ENCODE peak calls at places on chromosomes 3 and 15, in seven cellular contexts. One of them, this sample, is unnamed.

GRCh38 chr3:107222927-107223326 is 154.3 kb upstream of the CCDC54 start:
- DNase-seq in K562: no peak
- DNase-seq in H1: no peak
- DNase-seq in HCT116: no peak
- DNase-seq in GM12878: no peak
- DNase-seq in SK-N-SH: no peak
- DNase-seq in HepG2: no peak
- DNase-seq in this sample: peak

GRCh38 chr3:184239710-184240109 is 9.1 kb downstream of the ALG3 start:
- DNase-seq in K562: no peak
- DNase-seq in H1: no peak
- DNase-seq in HCT116: no peak
- DNase-seq in GM12878: no peak
- DNase-seq in SK-N-SH: no peak
- DNase-seq in HepG2: no peak
- DNase-seq in this sample: no peak

GRCh38 chr15:42068601-42069000 is 25.8 kb downstream of the PLA2G4D start:
- DNase-seq in K562: no peak
- DNase-seq in H1: no peak
- DNase-seq in HCT116: no peak
- DNase-seq in GM12878: no peak
- DNase-seq in SK-N-SH: no peak
- DNase-seq in HepG2: no peak
- DNase-seq in this sample: no peak

GRCh38 chr3:39920271-39920670 is 110.9 kb downstream of the MYRIP start:
- DNase-seq in K562: no peak
- DNase-seq in H1: no peak
- DNase-seq in HCT116: no peak
- DNase-seq in GM12878: no peak
- DNase-seq in SK-N-SH: no peak
- DNase-seq in HepG2: no peak
- DNase-seq in this sample: no peak

GRCh38 chr3:58180940-58181587 is 29.7 kb downstream of the DNASE1L3 start:
- DNase-seq in K562: no peak
- DNase-seq in H1: no peak
- DNase-seq in HCT116: peak
- DNase-seq in GM12878: no peak
- DNase-seq in SK-N-SH: no peak
- DNase-seq in HepG2: peak
- DNase-seq in this sample: no peak

GRCh38 chr3:193040836-193041672 is 123.4 kb upstream of the MB21D2 start:
- DNase-seq in K562: peak
- DNase-seq in H1: no peak
- DNase-seq in HCT116: peak
- DNase-seq in GM12878: peak
- DNase-seq in SK-N-SH: peak
- DNase-seq in HepG2: peak
- DNase-seq in this sample: peak

GRCh38 chr15:59229453-59229852 is 22.8 kb downstream of the LDHAL6B start:
- DNase-seq in K562: no peak
- DNase-seq in H1: no peak
- DNase-seq in HCT116: no peak
- DNase-seq in GM12878: no peak
- DNase-seq in SK-N-SH: no peak
- DNase-seq in HepG2: no peak
- DNase-seq in this sample: no peak

GRCh38 chr3:83890763-83891135 is 1068.0 kb upstream of the CADM2 start:
- DNase-seq in K562: no peak
- DNase-seq in H1: no peak
- DNase-seq in HCT116: no peak
- DNase-seq in GM12878: no peak
- DNase-seq in SK-N-SH: no peak
- DNase-seq in HepG2: no peak
- DNase-seq in this sample: no peak

GRCh38 chr15:27768731-27769510 is 330.2 kb downstream of the OCA2 start:
- DNase-seq in K562: no peak
- DNase-seq in H1: no peak
- DNase-seq in HCT116: no peak
- DNase-seq in GM12878: no peak
- DNase-seq in SK-N-SH: no peak
- DNase-seq in HepG2: no peak
- DNase-seq in this sample: no peak

GRCh38 chr3:165716592-165716991 is 120.6 kb downstream of the BCHE start:
- DNase-seq in K562: no peak
- DNase-seq in H1: no peak
- DNase-seq in HCT116: no peak
- DNase-seq in GM12878: no peak
- DNase-seq in SK-N-SH: no peak
- DNase-seq in HepG2: no peak
- DNase-seq in this sample: no peak

GRCh38 chr3:138084196-138084595 is 31.2 kb downstream of the DZIP1L start:
- DNase-seq in K562: no peak
- DNase-seq in H1: no peak
- DNase-seq in HCT116: no peak
- DNase-seq in GM12878: no peak
- DNase-seq in SK-N-SH: no peak
- DNase-seq in HepG2: no peak
- DNase-seq in this sample: no peak

GRCh38 chr3:138093721-138094120 is 21.7 kb downstream of the DZIP1L start:
- DNase-seq in K562: no peak
- DNase-seq in H1: no peak
- DNase-seq in HCT116: no peak
- DNase-seq in GM12878: no peak
- DNase-seq in SK-N-SH: no peak
- DNase-seq in HepG2: no peak
- DNase-seq in this sample: no peak

GRCh38 chr3:138092023-138092422 is 23.4 kb downstream of the DZIP1L start:
- DNase-seq in K562: no peak
- DNase-seq in H1: no peak
- DNase-seq in HCT116: no peak
- DNase-seq in GM12878: no peak
- DNase-seq in SK-N-SH: no peak
- DNase-seq in HepG2: no peak
- DNase-seq in this sample: no peak

GRCh38 chr3:138089091-138089490 is 26.3 kb downstream of the DZIP1L start:
- DNase-seq in K562: no peak
- DNase-seq in H1: no peak
- DNase-seq in HCT116: no peak
- DNase-seq in GM12878: no peak
- DNase-seq in SK-N-SH: no peak
- DNase-seq in HepG2: peak
- DNase-seq in this sample: no peak
- TF ChIP-seq JUND in K562: no peak
- TF ChIP-seq JUND in H1: no peak
- TF ChIP-seq JUND in HCT116: no peak
- TF ChIP-seq JUND in GM12878: no peak
- TF ChIP-seq JUND in SK-N-SH: peak
- TF ChIP-seq JUND in HepG2: no peak
- TF ChIP-seq JUND in this sample: no peak

GRCh38 chr3:194486540-194487288 is at the start of gene ATP13A3:
- DNase-seq in K562: peak
- DNase-seq in H1: peak
- DNase-seq in HCT116: peak
- DNase-seq in GM12878: no peak
- DNase-seq in SK-N-SH: peak
- DNase-seq in HepG2: peak
- DNase-seq in this sample: peak

GRCh38 chr3:194487289-194488006 is 646 bp upstream of the ATP13A3 start:
- DNase-seq in K562: peak
- DNase-seq in H1: no peak
- DNase-seq in HCT116: no peak
- DNase-seq in GM12878: no peak
- DNase-seq in SK-N-SH: peak
- DNase-seq in HepG2: no peak
- DNase-seq in this sample: peak

GRCh38 chr3:194484614-194485013 is 2.2 kb downstream of the ATP13A3 start:
- DNase-seq in K562: no peak
- DNase-seq in H1: no peak
- DNase-seq in HCT116: no peak
- DNase-seq in GM12878: no peak
- DNase-seq in SK-N-SH: no peak
- DNase-seq in HepG2: no peak
- DNase-seq in this sample: no peak

GRCh38 chr3:194485471-194485875 is 1.3 kb downstream of the ATP13A3 start:
- DNase-seq in K562: no peak
- DNase-seq in H1: no peak
- DNase-seq in HCT116: no peak
- DNase-seq in GM12878: no peak
- DNase-seq in SK-N-SH: no peak
- DNase-seq in HepG2: no peak
- DNase-seq in this sample: peak

DNA sequence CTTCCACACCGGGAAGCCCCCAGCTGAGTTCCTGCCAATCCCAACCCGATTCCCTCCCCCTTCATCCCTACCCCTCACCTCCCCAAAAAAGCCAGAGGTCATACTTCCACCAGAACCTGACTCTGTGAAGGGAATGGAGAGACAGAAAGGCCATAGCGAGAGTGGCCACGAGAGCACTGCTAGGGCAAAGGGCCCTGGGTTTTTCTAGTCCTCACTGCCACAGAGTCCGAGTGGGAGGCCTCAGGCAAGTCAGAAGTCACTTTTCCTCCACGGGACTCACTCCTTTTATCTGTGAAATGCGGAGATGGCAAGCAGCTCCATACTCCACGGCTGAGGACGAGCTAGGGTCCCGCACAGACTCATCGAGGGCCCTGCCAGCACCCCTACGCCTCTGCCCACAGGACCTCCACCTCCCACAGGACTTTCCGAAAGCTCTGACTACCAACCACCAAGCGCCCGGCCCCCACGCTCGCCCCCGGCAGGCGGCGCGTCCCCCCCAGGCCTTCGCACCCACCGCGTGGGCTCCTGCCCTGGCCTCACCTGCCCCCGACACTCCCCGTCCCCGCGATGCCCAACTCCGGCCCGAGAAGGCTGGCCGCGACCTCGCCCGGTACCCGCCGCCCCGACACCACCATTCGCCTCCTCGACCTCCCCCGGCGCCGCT is 794 bp downstream of the ATP13A3 start:
- DNase-seq in K562: peak
- DNase-seq in H1: no peak
- DNase-seq in HCT116: no peak
- DNase-seq in GM12878: no peak
- DNase-seq in SK-N-SH: no peak
- DNase-seq in HepG2: no peak
- DNase-seq in this sample: peak
- TF ChIP-seq JUND in K562: no peak
- TF ChIP-seq JUND in H1: no peak
- TF ChIP-seq JUND in HCT116: no peak
- TF ChIP-seq JUND in GM12878: no peak
- TF ChIP-seq JUND in SK-N-SH: no peak
- TF ChIP-seq JUND in HepG2: no peak
- TF ChIP-seq JUND in this sample: no peak

DNA sequence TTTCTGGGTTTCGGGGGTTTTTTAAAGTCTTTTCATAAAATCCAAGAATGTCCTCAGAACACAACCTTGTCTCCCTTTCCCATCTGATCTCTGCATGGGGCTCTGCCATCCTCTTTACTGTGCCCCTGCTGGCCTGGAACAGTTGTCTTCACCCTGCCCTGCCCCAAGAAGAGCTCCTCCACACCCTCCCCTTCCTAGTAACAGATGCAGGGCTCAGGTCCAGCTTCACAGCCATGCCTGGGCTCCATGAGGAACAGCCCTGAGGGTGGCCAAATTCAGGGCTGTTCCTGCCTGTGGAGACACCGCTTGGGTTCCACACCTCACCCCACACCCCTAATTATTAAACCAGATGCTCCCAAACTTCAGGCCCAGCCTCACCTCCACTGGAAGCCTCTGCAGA is 12.9 kb upstream of the ULK3 start:
- DNase-seq in K562: no peak
- DNase-seq in H1: no peak
- DNase-seq in HCT116: no peak
- DNase-seq in GM12878: no peak
- DNase-seq in SK-N-SH: peak
- DNase-seq in HepG2: no peak
- DNase-seq in this sample: no peak
- TF ChIP-seq JUND in K562: no peak
- TF ChIP-seq JUND in H1: no peak
- TF ChIP-seq JUND in HCT116: no peak
- TF ChIP-seq JUND in GM12878: no peak
- TF ChIP-seq JUND in SK-N-SH: no peak
- TF ChIP-seq JUND in HepG2: no peak
- TF ChIP-seq JUND in this sample: no peak

GRCh38 chr15:40002295-40002694 is 36.7 kb downstream of the SRP14 start:
- DNase-seq in K562: no peak
- DNase-seq in H1: no peak
- DNase-seq in HCT116: no peak
- DNase-seq in GM12878: no peak
- DNase-seq in SK-N-SH: no peak
- DNase-seq in HepG2: peak
- DNase-seq in this sample: peak
- TF ChIP-seq JUND in K562: no peak
- TF ChIP-seq JUND in H1: no peak
- TF ChIP-seq JUND in HCT116: no peak
- TF ChIP-seq JUND in GM12878: no peak
- TF ChIP-seq JUND in SK-N-SH: no peak
- TF ChIP-seq JUND in HepG2: peak
- TF ChIP-seq JUND in this sample: no peak

GRCh38 chr3:53195602-53196574 is 34.9 kb downstream of the PRKCD start:
- DNase-seq in K562: peak
- DNase-seq in H1: peak
- DNase-seq in HCT116: peak
- DNase-seq in GM12878: no peak
- DNase-seq in SK-N-SH: peak
- DNase-seq in HepG2: no peak
- DNase-seq in this sample: peak
- TF ChIP-seq JUND in K562: no peak
- TF ChIP-seq JUND in H1: no peak
- TF ChIP-seq JUND in HCT116: no peak
- TF ChIP-seq JUND in GM12878: no peak
- TF ChIP-seq JUND in SK-N-SH: no peak
- TF ChIP-seq JUND in HepG2: no peak
- TF ChIP-seq JUND in this sample: no peak

This sample was measured in T47D.